ENCODE peak calls at places on chromosome 18, in nine cellular contexts. One of them, this sample, is unnamed.

GRCh38 chr18:8816805-8817204 is 111.4 kb downstream of the MTCL1 start:
- DNase-seq in NB4: peak; percentile 15
- DNase-seq in mucosa of descending colon: no peak
- DNase-seq in body of pancreas: no peak
- DNase-seq in AG04450: no peak
- DNase-seq in fibroblast of villous mesenchyme: peak; percentile 92
- DNase-seq in left ventricle myocardium inferior: no peak
- DNase-seq in cardiac muscle cell: peak; percentile 86
- DNase-seq in pancreas: no peak
- DNase-seq in this sample: no peak

GRCh38 chr18:111292-112014 is 46.9 kb upstream of the USP14 start:
- DNase-seq in left ventricle myocardium inferior: peak; percentile 51
- DNase-seq in fibroblast of villous mesenchyme: peak; percentile 39
- DNase-seq in body of pancreas: peak; percentile 84
- DNase-seq in AG04450: no peak
- DNase-seq in NB4: peak; percentile 66
- DNase-seq in pancreas: peak; percentile 79
- DNase-seq in mucosa of descending colon: peak; percentile 86
- DNase-seq in cardiac muscle cell: peak; percentile 64
- DNase-seq in this sample: peak; percentile 58

GRCh38 chr18:50659091-50660003 is 99.5 kb downstream of the MAPK4 start:
- DNase-seq in fibroblast of villous mesenchyme: no peak
- DNase-seq in pancreas: no peak
- DNase-seq in cardiac muscle cell: peak; percentile 90
- DNase-seq in left ventricle myocardium inferior: no peak
- DNase-seq in AG04450: no peak
- DNase-seq in body of pancreas: no peak
- DNase-seq in mucosa of descending colon: no peak
- DNase-seq in NB4: peak; percentile 46
- DNase-seq in this sample: no peak

GRCh38 chr18:67104700-67105284 is 411.7 kb downstream of the DSEL start:
- DNase-seq in NB4: peak; percentile 64
- DNase-seq in fibroblast of villous mesenchyme: peak; percentile 59
- DNase-seq in mucosa of descending colon: peak; percentile 33
- DNase-seq in cardiac muscle cell: peak; percentile 71
- DNase-seq in body of pancreas: peak; percentile 69
- DNase-seq in left ventricle myocardium inferior: peak; percentile 16
- DNase-seq in pancreas: peak; percentile 32
- DNase-seq in AG04450: peak; percentile 32
- DNase-seq in this sample: no peak

GRCh38 chr18:75088622-75089211 is 120.2 kb downstream of the PTGR3 start:
- DNase-seq in body of pancreas: no peak
- DNase-seq in NB4: no peak
- DNase-seq in pancreas: no peak
- DNase-seq in fibroblast of villous mesenchyme: no peak
- DNase-seq in left ventricle myocardium inferior: no peak
- DNase-seq in AG04450: no peak
- DNase-seq in mucosa of descending colon: no peak
- DNase-seq in cardiac muscle cell: no peak
- DNase-seq in this sample: peak; percentile 34

GRCh38 chr18:62605685-62606084 is 82.9 kb downstream of the ZCCHC2 start:
- DNase-seq in fibroblast of villous mesenchyme: no peak
- DNase-seq in cardiac muscle cell: no peak
- DNase-seq in mucosa of descending colon: no peak
- DNase-seq in pancreas: no peak
- DNase-seq in AG04450: no peak
- DNase-seq in body of pancreas: no peak
- DNase-seq in NB4: no peak
- DNase-seq in left ventricle myocardium inferior: no peak
- DNase-seq in this sample: no peak

GRCh38 chr18:74299746-74300145 is 8.0 kb upstream of the CYB5A start:
- DNase-seq in mucosa of descending colon: no peak
- DNase-seq in NB4: no peak
- DNase-seq in AG04450: no peak
- DNase-seq in cardiac muscle cell: peak; percentile 47
- DNase-seq in left ventricle myocardium inferior: no peak
- DNase-seq in body of pancreas: no peak
- DNase-seq in fibroblast of villous mesenchyme: no peak
- DNase-seq in pancreas: no peak
- DNase-seq in this sample: no peak

GRCh38 chr18:57209697-57210096 is 62.8 kb downstream of the BOD1L2 start:
- DNase-seq in fibroblast of villous mesenchyme: no peak
- DNase-seq in body of pancreas: no peak
- DNase-seq in NB4: peak; percentile 2
- DNase-seq in AG04450: no peak
- DNase-seq in pancreas: no peak
- DNase-seq in cardiac muscle cell: no peak
- DNase-seq in mucosa of descending colon: no peak
- DNase-seq in left ventricle myocardium inferior: no peak
- DNase-seq in this sample: no peak

GRCh38 chr18:25457196-25457595 is 105.2 kb upstream of the ZNF521 start:
- DNase-seq in fibroblast of villous mesenchyme: no peak
- DNase-seq in mucosa of descending colon: no peak
- DNase-seq in cardiac muscle cell: peak; percentile 3
- DNase-seq in pancreas: no peak
- DNase-seq in AG04450: no peak
- DNase-seq in left ventricle myocardium inferior: no peak
- DNase-seq in NB4: no peak
- DNase-seq in body of pancreas: no peak
- DNase-seq in this sample: no peak

GRCh38 chr18:32553640-32554039 is 83.0 kb upstream of the GAREM1 start:
- DNase-seq in body of pancreas: no peak
- DNase-seq in fibroblast of villous mesenchyme: no peak
- DNase-seq in AG04450: no peak
- DNase-seq in cardiac muscle cell: no peak
- DNase-seq in mucosa of descending colon: no peak
- DNase-seq in NB4: no peak
- DNase-seq in pancreas: no peak
- DNase-seq in left ventricle myocardium inferior: no peak
- DNase-seq in this sample: no peak

GRCh38 chr18:70380915-70381896 is 92.4 kb downstream of the SOCS6 start:
- DNase-seq in left ventricle myocardium inferior: no peak
- DNase-seq in NB4: peak; percentile 64
- DNase-seq in pancreas: peak; percentile 49
- DNase-seq in mucosa of descending colon: peak; percentile 84
- DNase-seq in fibroblast of villous mesenchyme: no peak
- DNase-seq in body of pancreas: peak; percentile 77
- DNase-seq in AG04450: no peak
- DNase-seq in cardiac muscle cell: no peak
- DNase-seq in this sample: peak; percentile 75

GRCh38 chr18:60446821-60447220 is 74.2 kb upstream of the MC4R start:
- DNase-seq in fibroblast of villous mesenchyme: no peak
- DNase-seq in mucosa of descending colon: no peak
- DNase-seq in cardiac muscle cell: no peak
- DNase-seq in NB4: no peak
- DNase-seq in pancreas: no peak
- DNase-seq in AG04450: no peak
- DNase-seq in body of pancreas: no peak
- DNase-seq in left ventricle myocardium inferior: no peak
- DNase-seq in this sample: no peak

GRCh38 chr18:13455960-13456471 is 237.5 kb downstream of the LDLRAD4 start:
- DNase-seq in body of pancreas: no peak
- DNase-seq in cardiac muscle cell: no peak
- DNase-seq in fibroblast of villous mesenchyme: no peak
- DNase-seq in mucosa of descending colon: no peak
- DNase-seq in AG04450: no peak
- DNase-seq in NB4: no peak
- DNase-seq in pancreas: no peak
- DNase-seq in left ventricle myocardium inferior: no peak
- DNase-seq in this sample: no peak

GRCh38 chr18:78073275-78073674 is 823.6 kb downstream of the GALR1 start:
- DNase-seq in cardiac muscle cell: peak; percentile 2
- DNase-seq in mucosa of descending colon: no peak
- DNase-seq in NB4: peak; percentile 13
- DNase-seq in pancreas: no peak
- DNase-seq in fibroblast of villous mesenchyme: no peak
- DNase-seq in AG04450: no peak
- DNase-seq in body of pancreas: no peak
- DNase-seq in left ventricle myocardium inferior: no peak
- DNase-seq in this sample: no peak

GRCh38 chr18:7812431-7813063 is 245.4 kb downstream of the PTPRM start:
- DNase-seq in pancreas: no peak
- DNase-seq in AG04450: peak; percentile 13
- DNase-seq in mucosa of descending colon: no peak
- DNase-seq in left ventricle myocardium inferior: no peak
- DNase-seq in fibroblast of villous mesenchyme: peak; percentile 31
- DNase-seq in body of pancreas: no peak
- DNase-seq in NB4: no peak
- DNase-seq in cardiac muscle cell: peak; percentile 80
- DNase-seq in this sample: no peak
- H3K4me3 ChIP-seq in pancreas: no peak overlapping the region
- H3K4me3 ChIP-seq in AG04450: no peak overlapping the region
- H3K4me3 ChIP-seq in mucosa of descending colon: no peak overlapping the region
- H3K4me3 ChIP-seq in left ventricle myocardium inferior: no peak overlapping the region
- H3K4me3 ChIP-seq in fibroblast of villous mesenchyme: no peak overlapping the region
- H3K4me3 ChIP-seq in body of pancreas: no peak overlapping the region
- H3K4me3 ChIP-seq in NB4: no peak overlapping the region
- H3K4me3 ChIP-seq in cardiac muscle cell: no peak overlapping the region
- H3K4me3 ChIP-seq in this sample: no peak overlapping the region

GRCh38 chr18:6281874-6282273 is 132.8 kb downstream of the L3MBTL4 start:
- DNase-seq in NB4: no peak
- DNase-seq in mucosa of descending colon: no peak
- DNase-seq in cardiac muscle cell: no peak
- DNase-seq in AG04450: no peak
- DNase-seq in fibroblast of villous mesenchyme: no peak
- DNase-seq in pancreas: no peak
- DNase-seq in body of pancreas: no peak
- DNase-seq in left ventricle myocardium inferior: no peak
- DNase-seq in this sample: no peak
- TF ChIP-seq CTCF in NB4: no peak
- TF ChIP-seq CTCF in mucosa of descending colon: no peak
- TF ChIP-seq CTCF in cardiac muscle cell: no peak
- TF ChIP-seq CTCF in AG04450: no peak
- TF ChIP-seq CTCF in fibroblast of villous mesenchyme: no peak
- TF ChIP-seq CTCF in pancreas: no peak
- TF ChIP-seq CTCF in body of pancreas: no peak
- TF ChIP-seq CTCF in left ventricle myocardium inferior: no peak
- TF ChIP-seq CTCF in this sample: no peak

GRCh38 chr18:35969676-35970075 is 2.8 kb upstream of the RMP24 start:
- DNase-seq in mucosa of descending colon: no peak
- DNase-seq in fibroblast of villous mesenchyme: no peak
- DNase-seq in cardiac muscle cell: no peak
- DNase-seq in AG04450: no peak
- DNase-seq in NB4: no peak
- DNase-seq in pancreas: no peak
- DNase-seq in left ventricle myocardium inferior: no peak
- DNase-seq in body of pancreas: no peak
- DNase-seq in this sample: no peak
- H3K4me3 ChIP-seq in mucosa of descending colon: no peak overlapping the region
- H3K4me3 ChIP-seq in fibroblast of villous mesenchyme: no peak overlapping the region
- H3K4me3 ChIP-seq in cardiac muscle cell: no peak overlapping the region
- H3K4me3 ChIP-seq in AG04450: no peak overlapping the region
- H3K4me3 ChIP-seq in NB4: no peak overlapping the region
- H3K4me3 ChIP-seq in pancreas: no peak overlapping the region
- H3K4me3 ChIP-seq in left ventricle myocardium inferior: no peak overlapping the region
- H3K4me3 ChIP-seq in body of pancreas: no peak overlapping the region
- H3K4me3 ChIP-seq in this sample: no peak overlapping the region

GRCh38 chr18:6326566-6326965 is 88.1 kb downstream of the L3MBTL4 start:
- DNase-seq in pancreas: no peak
- DNase-seq in fibroblast of villous mesenchyme: no peak
- DNase-seq in NB4: no peak
- DNase-seq in left ventricle myocardium inferior: no peak
- DNase-seq in body of pancreas: no peak
- DNase-seq in cardiac muscle cell: no peak
- DNase-seq in mucosa of descending colon: no peak
- DNase-seq in AG04450: no peak
- DNase-seq in this sample: no peak

GRCh38 chr18:6327895-6328623 is 86.7 kb downstream of the L3MBTL4 start:
- DNase-seq in fibroblast of villous mesenchyme: no peak
- DNase-seq in AG04450: no peak
- DNase-seq in cardiac muscle cell: no peak
- DNase-seq in body of pancreas: peak; percentile 48
- DNase-seq in left ventricle myocardium inferior: no peak
- DNase-seq in mucosa of descending colon: no peak
- DNase-seq in NB4: no peak
- DNase-seq in pancreas: no peak
- DNase-seq in this sample: no peak

GRCh38 chr18:6327485-6327884 is 87.2 kb downstream of the L3MBTL4 start:
- DNase-seq in fibroblast of villous mesenchyme: no peak
- DNase-seq in mucosa of descending colon: no peak
- DNase-seq in body of pancreas: no peak
- DNase-seq in NB4: no peak
- DNase-seq in left ventricle myocardium inferior: no peak
- DNase-seq in cardiac muscle cell: no peak
- DNase-seq in pancreas: no peak
- DNase-seq in AG04450: no peak
- DNase-seq in this sample: no peak

GRCh38 chr18:6328624-6329016 is 86.1 kb downstream of the L3MBTL4 start:
- DNase-seq in left ventricle myocardium inferior: no peak
- DNase-seq in fibroblast of villous mesenchyme: no peak
- DNase-seq in body of pancreas: peak; percentile 65
- DNase-seq in pancreas: no peak
- DNase-seq in mucosa of descending colon: no peak
- DNase-seq in cardiac muscle cell: no peak
- DNase-seq in AG04450: no peak
- DNase-seq in NB4: no peak
- DNase-seq in this sample: no peak

GRCh38 chr18:6323319-6323889 is 91.3 kb downstream of the L3MBTL4 start:
- DNase-seq in mucosa of descending colon: no peak
- DNase-seq in cardiac muscle cell: no peak
- DNase-seq in left ventricle myocardium inferior: no peak
- DNase-seq in pancreas: no peak
- DNase-seq in NB4: no peak
- DNase-seq in body of pancreas: no peak
- DNase-seq in AG04450: no peak
- DNase-seq in fibroblast of villous mesenchyme: no peak
- DNase-seq in this sample: no peak
- TF ChIP-seq CTCF in mucosa of descending colon: no peak
- TF ChIP-seq CTCF in cardiac muscle cell: no peak
- TF ChIP-seq CTCF in left ventricle myocardium inferior: no peak
- TF ChIP-seq CTCF in pancreas: no peak
- TF ChIP-seq CTCF in NB4: no peak
- TF ChIP-seq CTCF in body of pancreas: no peak
- TF ChIP-seq CTCF in AG04450: no peak
- TF ChIP-seq CTCF in fibroblast of villous mesenchyme: no peak
- TF ChIP-seq CTCF in this sample: no peak

This sample was measured in Peyer's patch.